ENCODE peak calls at places on chromosomes 5 and 9, in seven cellular contexts. X is activated naive CD4-positive, alpha-beta T cell treated with anti-CD3 and anti-CD28 coated beads, Interleukin-2, amount 10 ng/mL, durations not matched to agents 7 days and 5 days; T is PC-9; L is stimulated activated CD8-positive, alpha-beta memory T cell treated with anti-CD3 and anti-CD28 coated beads, Interleukin-2, amount 100 ng/mL, for 1 hour; Y is T-helper 9 cell; C is fibroblast of pulmonary artery; I is HT-29. N is an unnamed sample.

GRCh38 chr9:98997580-98997979 is 53.9 kb downstream of the COL15A1 start:
- DNase-seq in X (no peak), T (no peak), L (no peak), Y (no peak), C (peak; percentile 22), I (no peak), N (no peak)

GRCh38 chr5:140181002-140181483 is 6.1 kb downstream of the CYSTM1 start:
- DNase-seq in X (no peak), T (no peak), L (no peak), Y (no peak), C (no peak), I (peak; percentile 64), N (no peak)

GRCh38 chr9:26779072-26779471 is 113.5 kb downstream of the CAAP1 start:
- DNase-seq in X (no peak), T (no peak), L (no peak), Y (no peak), C (peak; percentile 7), I (no peak), N (no peak)

GRCh38 chr9:35114921-35115341 is 731 bp downstream of the ATOSB start:
- DNase-seq in X (peak; percentile 63), T (no peak), L (no peak), Y (no peak), C (peak; percentile 29), I (peak; percentile 66), N (peak; percentile 66)

GRCh38 chr9:36823466-36823865 is 210.6 kb downstream of the PAX5 start:
- DNase-seq in X (no peak), T (no peak), L (no peak), Y (no peak), C (no peak), I (no peak), N (no peak)

GRCh38 chr9:37329576-37329975 is 92.9 kb upstream of the GRHPR start:
- DNase-seq in X (peak; percentile 25), T (no peak), L (no peak), Y (no peak), C (peak; percentile 64), I (peak; percentile 28), N (no peak)

GRCh38 chr9:91580136-91580535 is 156.5 kb upstream of the NFIL3 start:
- DNase-seq in X (no peak), T (no peak), L (no peak), Y (no peak), C (peak; percentile 40), I (no peak), N (no peak)

GRCh38 chr5:136011427-136012001 is 17.3 kb upstream of the TGFBI start:
- DNase-seq in X (no peak), T (peak; percentile 65), L (no peak), Y (no peak), C (peak; percentile 83), I (peak; percentile 84), N (peak; percentile 31)

GRCh38 chr5:152883061-152883460 is 478.0 kb upstream of the NMUR2 start:
- DNase-seq in X (no peak), T (no peak), L (no peak), Y (no peak), C (no peak), I (no peak), N (no peak)